ENCODE peak calls at places on chromosomes 6 and 20, in seven cellular contexts. E, B, Q, Z, U, N and P are unnamed samples.

GRCh38 chr6:137389150-137389664 is 105.0 kb downstream of the OLIG3 start:
- DNase-seq in E (no peak), B (no peak), Q (no peak), Z (peak), U (no peak), N (peak), P (no peak)

GRCh38 chr6:3808759-3809514 is 40.2 kb upstream of the FAM50B start:
- DNase-seq in E (peak), B (no peak), Q (no peak), Z (peak), U (no peak), N (peak), P (no peak)

GRCh38 chr6:99282479-99283062 is 66.9 kb downstream of the FAXC start:
- DNase-seq in E (peak), B (no peak), Q (no peak), Z (peak), U (no peak), N (peak), P (no peak)

GRCh38 chr20:36315545-36316351 is 9.6 kb downstream of the DLGAP4 start:
- DNase-seq in E (no peak), B (peak), Q (no peak), Z (no peak), U (no peak), N (no peak), P (peak)

GRCh38 chr6:4004249-4004648 is 74.7 kb downstream of the FAM217A start:
- DNase-seq in E (no peak), B (no peak), Q (no peak), Z (no peak), U (no peak), N (no peak), P (no peak)

GRCh38 chr6:17045581-17046322 is 56.1 kb upstream of the STMND1 start:
- DNase-seq in E (peak), B (no peak), Q (no peak), Z (no peak), U (no peak), N (no peak), P (no peak)

GRCh38 chr6:135295085-135295484 is 114.0 kb downstream of the MYB start:
- DNase-seq in E (no peak), B (no peak), Q (no peak), Z (no peak), U (no peak), N (no peak), P (no peak)

GRCh38 chr6:75351570-75351969 is 67.0 kb upstream of the TMEM30A start:
- DNase-seq in E (no peak), B (no peak), Q (no peak), Z (no peak), U (no peak), N (no peak), P (no peak)

GRCh38 chr20:46458891-46459750 is 52.7 kb upstream of the ELMO2 start:
- DNase-seq in E (no peak), B (peak), Q (no peak), Z (no peak), U (peak), N (peak), P (peak)

GRCh38 chr20:10711903-10712373 is 38.1 kb upstream of the JAG1 start:
- DNase-seq in E (no peak), B (no peak), Q (no peak), Z (no peak), U (no peak), N (no peak), P (no peak)

DNA sequence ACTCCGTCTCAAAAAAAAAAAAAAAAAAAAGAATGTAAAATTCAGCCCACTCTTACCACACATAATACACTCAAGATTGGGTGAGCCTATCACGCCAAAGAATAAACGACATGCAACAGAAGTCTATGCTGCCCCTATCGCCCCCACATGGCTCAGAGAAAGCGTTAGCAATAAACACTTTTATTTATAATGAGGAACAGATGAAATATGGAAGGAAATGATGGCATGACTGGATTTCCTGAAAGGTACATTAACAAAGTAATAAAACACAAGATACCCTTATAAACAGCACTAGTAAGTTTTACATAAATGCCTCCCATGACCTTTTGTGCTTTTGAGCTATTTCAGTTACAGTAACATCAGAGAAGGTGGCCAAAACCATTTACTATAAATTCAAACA is 71.5 kb upstream of the SCAF8 start:
- DNase-seq in E (no peak), B (no peak), Q (no peak), Z (no peak), U (no peak), N (no peak), P (no peak)
- TF ChIP-seq CTCF in E (no peak), B (no peak), Q (no peak), Z (no peak), U (no peak), N (no peak), P (no peak)

DNA sequence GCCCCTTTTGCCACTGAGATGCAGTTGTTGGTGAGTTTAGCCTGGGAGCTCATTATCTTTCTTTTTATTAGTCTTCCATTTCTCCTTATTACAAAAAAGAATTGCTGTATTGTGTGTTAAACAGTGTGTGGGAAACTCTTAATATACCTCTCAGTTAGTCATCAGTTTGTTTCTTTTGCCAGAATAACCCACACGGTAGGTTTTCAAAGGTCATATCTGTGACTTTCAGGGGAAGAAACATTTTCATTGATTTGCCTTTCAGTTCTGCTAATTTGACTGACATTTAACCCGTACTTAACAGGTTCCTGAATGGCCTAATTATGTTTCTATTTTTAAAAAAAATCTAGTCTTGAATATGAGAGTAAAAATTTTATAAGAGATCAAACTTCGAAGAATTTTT is 145.3 kb downstream of the KHDC1L start:
- DNase-seq in E (no peak), B (no peak), Q (no peak), Z (no peak), U (no peak), N (no peak), P (no peak)
- TF ChIP-seq CTCF in E (no peak), B (no peak), Q (no peak), Z (no peak), U (no peak), N (no peak), P (no peak)

GRCh38 chr20:49729780-49730179 is 16.1 kb upstream of the B4GALT5 start:
- DNase-seq in E (no peak), B (no peak), Q (no peak), Z (no peak), U (no peak), N (no peak), P (no peak)
- TF ChIP-seq CTCF in E (no peak), B (no peak), Q (no peak), Z (no peak), U (no peak), N (no peak), P (no peak)

DNA sequence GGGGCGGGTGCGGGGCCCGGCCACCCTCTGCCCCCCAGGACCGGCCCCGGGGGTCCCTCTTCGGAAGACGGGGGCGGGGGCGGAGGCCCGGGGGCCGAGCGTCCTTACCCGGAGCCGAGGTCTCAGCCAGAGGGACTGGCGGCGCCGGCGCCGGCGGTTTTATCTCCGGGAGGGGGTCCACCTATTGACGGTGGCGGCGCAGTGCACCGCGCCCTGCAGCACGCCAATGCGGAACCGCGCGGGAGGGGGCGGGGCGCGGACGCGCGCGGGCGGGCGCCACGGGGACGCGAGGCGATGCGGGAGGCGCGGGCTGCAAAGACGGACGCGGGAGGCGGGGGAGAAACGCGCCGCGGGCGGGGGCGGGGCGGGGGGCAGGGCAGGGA is at the start of gene EEF1A2:
- DNase-seq in E (no peak), B (no peak), Q (peak), Z (no peak), U (no peak), N (peak), P (peak)
- TF ChIP-seq CTCF in E (peak), B (no peak), Q (no peak), Z (peak), U (no peak), N (peak), P (no peak)